ENCODE peak calls at places on chromosomes 11 and 22, in eight cellular contexts. Q, E, J, O, S, B, P and U are unnamed samples.

GRCh38 chr22:47164514-47165337 is 402.3 kb downstream of the TBC1D22A start:
- DNase-seq in Q (no peak), E (peak), J (peak), O (peak), S (peak), B (peak), P (no peak), U (no peak)

GRCh38 chr11:15497366-15497765 is 382.6 kb downstream of the INSC start:
- DNase-seq in Q (no peak), E (peak), J (no peak), O (no peak), S (no peak), B (no peak), P (no peak), U (no peak)

GRCh38 chr22:26031641-26032040 is 137.6 kb upstream of the SEZ6L start:
- DNase-seq in Q (no peak), E (no peak), J (no peak), O (no peak), S (no peak), B (no peak), P (no peak), U (no peak)

GRCh38 chr11:64531906-64532312 is 59.1 kb upstream of the SLC22A12 start:
- DNase-seq in Q (no peak), E (no peak), J (no peak), O (no peak), S (no peak), B (no peak), P (no peak), U (no peak)

GRCh38 chr11:26950260-26950719 is 43.6 kb upstream of the FIBIN start:
- DNase-seq in Q (no peak), E (peak), J (no peak), O (no peak), S (peak), B (no peak), P (no peak), U (no peak)

GRCh38 chr11:20488352-20488751 is 100.8 kb downstream of the PRMT3 start:
- DNase-seq in Q (no peak), E (no peak), J (no peak), O (no peak), S (no peak), B (no peak), P (no peak), U (no peak)

GRCh38 chr11:95459268-95460040 is 228.5 kb upstream of the SESN3 start:
- DNase-seq in Q (no peak), E (no peak), J (peak), O (no peak), S (no peak), B (no peak), P (no peak), U (no peak)

GRCh38 chr22:49620003-49620556 is 207.6 kb downstream of the BRD1 start:
- DNase-seq in Q (no peak), E (no peak), J (no peak), O (no peak), S (no peak), B (no peak), P (no peak), U (no peak)

GRCh38 chr11:125167954-125168821 is 3.6 kb downstream of the PKNOX2 start:
- DNase-seq in Q (no peak), E (no peak), J (peak), O (no peak), S (no peak), B (no peak), P (no peak), U (no peak)

GRCh38 chr22:22944268-22944985 is 56.8 kb downstream of the IGLL5 start:
- DNase-seq in Q (no peak), E (peak), J (no peak), O (no peak), S (no peak), B (peak), P (no peak), U (no peak)

GRCh38 chr11:64900774-64901173 is 16.2 kb downstream of the ATG2A start:
- DNase-seq in Q (no peak), E (no peak), J (no peak), O (no peak), S (no peak), B (no peak), P (no peak), U (no peak)

GRCh38 chr11:104051806-104052205 is 15.4 kb downstream of the DDI1 start:
- DNase-seq in Q (no peak), E (no peak), J (no peak), O (no peak), S (no peak), B (no peak), P (no peak), U (no peak)

GRCh38 chr22:48942698-48943566 is 884.7 kb downstream of the BRD1 start:
- DNase-seq in Q (no peak), E (peak), J (no peak), O (no peak), S (peak), B (no peak), P (peak), U (no peak)

GRCh38 chr11:132311703-132312102 is 941.3 kb downstream of the NTM start:
- DNase-seq in Q (no peak), E (no peak), J (no peak), O (no peak), S (no peak), B (no peak), P (no peak), U (no peak)

GRCh38 chr11:12706531-12707499 is 32.6 kb downstream of the TEAD1 start:
- DNase-seq in Q (no peak), E (peak), J (no peak), O (no peak), S (peak), B (no peak), P (no peak), U (no peak)

GRCh38 chr22:48651981-48652538 is 1175.6 kb downstream of the BRD1 start:
- DNase-seq in Q (no peak), E (no peak), J (no peak), O (no peak), S (no peak), B (no peak), P (no peak), U (no peak)

GRCh38 chr11:11582261-11582701 is 39.5 kb downstream of the GALNT18 start:
- DNase-seq in Q (no peak), E (no peak), J (no peak), O (no peak), S (no peak), B (no peak), P (no peak), U (no peak)

GRCh38 chr11:102623998-102624397 is 1.1 kb downstream of the MMP20 start:
- DNase-seq in Q (no peak), E (no peak), J (no peak), O (no peak), S (no peak), B (no peak), P (no peak), U (no peak)

GRCh38 chr11:64298966-64299846 is 952 bp upstream of the CATSPERZ start:
- DNase-seq in Q (no peak), E (peak), J (peak), O (peak), S (peak), B (peak), P (no peak), U (peak)

GRCh38 chr11:109853156-109853776 is 239.9 kb upstream of the ZC3H12C start:
- DNase-seq in Q (no peak), E (no peak), J (no peak), O (no peak), S (no peak), B (no peak), P (no peak), U (no peak)

GRCh38 chr11:76660533-76661305 is 9.8 kb downstream of the LRRC32 start:
- DNase-seq in Q (no peak), E (peak), J (no peak), O (no peak), S (no peak), B (no peak), P (no peak), U (peak)

GRCh38 chr11:11635456-11635855 is 13.7 kb upstream of the GALNT18 start:
- DNase-seq in Q (no peak), E (no peak), J (no peak), O (no peak), S (no peak), B (no peak), P (no peak), U (no peak)

GRCh38 chr11:108698844-108699642 is 34.2 kb downstream of the DDX10 start:
- DNase-seq in Q (no peak), E (no peak), J (no peak), O (no peak), S (no peak), B (no peak), P (no peak), U (no peak)

GRCh38 chr22:36833073-36833472 is 16.2 kb upstream of the PVALB start:
- DNase-seq in Q (no peak), E (no peak), J (no peak), O (no peak), S (no peak), B (no peak), P (no peak), U (no peak)

DNA sequence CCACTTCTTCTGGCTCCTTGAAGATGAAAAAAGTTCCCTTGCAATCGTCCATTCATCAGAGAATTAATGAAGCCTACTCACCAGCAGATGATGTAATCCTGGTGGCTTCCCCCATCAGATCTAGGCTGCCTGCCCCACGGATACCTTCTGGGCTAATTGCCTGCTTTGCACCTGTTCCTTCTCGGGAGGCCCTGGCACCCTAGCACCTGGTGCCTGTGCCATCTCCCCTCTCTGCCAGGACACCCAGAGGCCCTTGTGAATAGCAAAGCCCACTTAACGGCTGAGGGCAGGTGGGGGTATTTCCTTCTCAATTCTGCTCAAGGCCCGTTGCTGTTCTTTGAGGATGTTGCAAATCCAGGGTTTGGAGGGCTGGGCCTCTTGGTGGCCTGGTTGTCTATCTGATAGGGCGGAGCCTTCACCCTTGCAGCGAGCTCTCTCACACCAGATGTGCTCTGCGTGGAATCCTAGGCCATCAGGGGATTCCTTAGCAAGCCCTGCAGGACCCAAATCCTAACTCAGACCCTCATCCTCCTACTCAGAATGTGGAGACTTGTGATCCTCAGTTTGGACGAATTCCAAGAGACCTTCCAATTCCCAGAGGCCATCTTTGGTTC is at the start of gene LMO2:
- DNase-seq in Q (no peak), E (no peak), J (peak), O (no peak), S (no peak), B (no peak), P (no peak), U (peak)
- H3K4me3 ChIP-seq in Q (no peak), E (no peak), J (no peak), O (no peak), S (no peak), B (no peak), P (no peak), U (no peak)

GRCh38 chr11:61917357-61918109 is at the start of gene RAB3IL1:
- DNase-seq in Q (peak), E (peak), J (peak), O (peak), S (peak), B (peak), P (peak), U (peak)
- TF ChIP-seq POLR2A in Q (no peak), E (no peak), J (no peak), O (peak), S (peak), B (peak), P (no peak), U (peak)

GRCh38 chr11:86135319-86135714 is 66.4 kb upstream of the PICALM start:
- DNase-seq in Q (no peak), E (no peak), J (no peak), O (no peak), S (no peak), B (no peak), P (no peak), U (no peak)

GRCh38 chr11:86140334-86140733 is 71.5 kb upstream of the PICALM start:
- DNase-seq in Q (no peak), E (no peak), J (no peak), O (no peak), S (no peak), B (no peak), P (no peak), U (no peak)

GRCh38 chr11:86136542-86136941 is 67.7 kb upstream of the PICALM start:
- DNase-seq in Q (no peak), E (no peak), J (no peak), O (no peak), S (no peak), B (no peak), P (no peak), U (no peak)

GRCh38 chr11:86141645-86142569 is 73.0 kb upstream of the PICALM start:
- DNase-seq in Q (no peak), E (no peak), J (no peak), O (no peak), S (no peak), B (no peak), P (no peak), U (no peak)

DNA sequence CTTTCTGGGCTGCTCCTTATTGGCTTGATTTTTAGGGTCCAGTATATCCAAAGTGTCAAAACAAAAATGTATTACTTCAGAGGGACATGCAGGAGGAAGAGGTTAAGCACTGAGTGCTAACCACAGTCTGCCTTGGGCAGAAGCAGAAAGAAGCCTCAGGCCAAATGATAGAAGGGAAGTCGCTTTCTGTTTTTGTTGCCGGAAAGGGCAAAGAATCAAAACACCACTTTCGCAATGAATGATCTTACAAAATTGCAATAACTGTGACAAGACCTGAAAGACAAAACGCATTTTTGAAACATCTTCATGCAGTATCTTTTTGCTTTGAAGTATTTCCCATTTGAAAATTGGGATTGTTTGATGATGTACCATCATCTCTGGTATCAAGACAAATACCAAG is 70.1 kb upstream of the PICALM start:
- DNase-seq in Q (no peak), E (no peak), J (peak), O (no peak), S (peak), B (no peak), P (no peak), U (no peak)
- H3K4me3 ChIP-seq in Q (no peak), E (no peak), J (no peak), O (no peak), S (no peak), B (no peak), P (no peak), U (no peak)

GRCh38 chr11:3003396-3004231 is 11.5 kb upstream of the NAP1L4 start:
- DNase-seq in Q (no peak), E (no peak), J (no peak), O (no peak), S (no peak), B (peak), P (no peak), U (no peak)
- TF ChIP-seq POLR2A in Q (no peak), E (no peak), J (no peak), O (no peak), S (no peak), B (no peak), P (no peak), U (no peak)

DNA sequence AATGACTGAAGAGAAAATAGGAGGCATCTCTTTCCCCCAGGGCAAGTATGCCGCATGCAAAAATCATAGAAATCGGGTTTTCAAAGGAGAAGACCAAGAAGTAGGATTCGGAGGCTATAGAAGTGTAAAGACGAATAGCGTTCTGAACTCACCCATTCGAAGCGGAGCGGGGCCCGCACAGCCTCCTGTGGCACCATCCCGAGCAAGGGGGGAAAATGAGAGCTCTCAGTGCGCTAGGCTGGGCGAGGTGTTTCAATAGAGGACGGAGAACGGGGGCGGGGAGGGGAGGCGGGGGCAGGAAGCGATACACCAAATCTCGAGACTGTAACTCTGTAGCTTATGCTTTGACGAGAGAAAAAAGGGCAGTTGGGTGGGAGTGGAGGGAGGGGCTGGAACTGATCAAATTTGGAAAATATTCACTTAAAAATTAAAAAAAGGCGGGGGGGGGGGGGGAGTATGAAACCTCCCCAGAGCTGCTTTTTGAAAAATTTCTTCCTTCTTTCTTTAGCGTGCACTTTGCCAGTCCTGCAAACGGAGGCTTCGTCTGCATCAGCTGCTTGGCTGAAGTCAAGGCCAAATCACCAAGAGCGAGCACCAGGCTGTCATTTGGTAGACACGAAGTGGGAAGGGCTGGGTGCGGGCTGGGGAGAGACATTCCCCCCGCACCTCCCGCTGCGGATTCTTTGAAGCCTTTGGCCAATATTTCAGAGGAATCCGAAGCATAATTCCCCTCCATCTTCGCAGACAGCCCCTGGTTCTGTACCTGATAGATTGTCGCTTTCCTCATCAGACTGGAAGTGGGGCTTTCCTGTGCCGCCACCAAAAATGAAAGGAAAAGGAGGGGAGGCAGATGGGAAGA is 15.6 kb downstream of the BLID start:
- DNase-seq in Q (no peak), E (peak), J (peak), O (peak), S (peak), B (peak), P (peak), U (peak)
- H3K4me3 ChIP-seq in Q (no peak), E (peak), J (peak), O (peak), S (peak), B (peak), P (peak), U (peak)

DNA sequence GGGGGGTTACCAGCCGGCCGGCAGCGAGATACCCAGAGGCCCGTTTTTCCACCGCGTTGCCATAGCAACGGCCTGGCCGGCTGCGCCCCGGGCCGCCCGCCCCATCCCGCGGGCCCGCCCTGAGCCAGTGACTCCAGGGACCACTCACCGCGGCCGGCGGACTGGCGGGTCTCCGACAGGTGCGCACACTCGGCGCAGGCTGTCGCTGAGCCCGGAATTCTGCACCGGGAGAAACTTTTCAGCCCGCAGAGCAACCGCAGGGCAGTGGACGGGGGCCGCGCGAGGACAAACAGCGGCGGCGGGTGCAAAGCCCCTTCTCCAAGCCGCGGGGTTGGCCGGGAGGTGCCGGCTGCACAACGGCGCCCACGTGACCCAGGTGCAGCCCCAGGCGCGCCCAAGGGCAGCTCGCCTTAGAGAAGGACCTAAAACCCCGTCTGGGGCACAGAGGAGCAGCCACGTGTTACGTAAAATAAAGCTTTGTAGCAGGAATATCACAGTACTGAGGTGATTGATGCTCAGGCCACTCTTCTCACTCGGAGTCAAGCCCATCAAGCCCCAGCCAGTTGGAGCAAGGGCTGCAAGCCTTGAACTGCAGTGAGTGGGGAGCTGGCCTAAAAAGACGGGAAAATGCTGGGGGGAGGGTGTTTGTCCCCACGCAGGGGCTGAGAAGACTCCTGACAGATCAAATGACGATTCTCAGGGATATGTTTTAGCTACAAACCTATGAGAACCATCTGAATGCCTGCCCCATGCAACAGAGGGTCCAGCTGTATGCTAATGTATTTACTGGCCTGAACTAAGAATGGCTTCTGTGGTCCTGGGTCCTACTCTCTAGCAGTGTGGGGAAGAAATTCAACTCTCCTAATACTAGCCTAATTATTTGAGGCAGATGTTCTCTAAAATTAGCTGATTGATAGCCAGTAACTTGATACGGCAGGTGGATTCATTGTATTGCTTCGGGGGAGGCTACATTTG is at the start of gene STK33:
- DNase-seq in Q (peak), E (peak), J (peak), O (no peak), S (peak), B (peak), P (no peak), U (no peak)
- TF ChIP-seq POLR2A in Q (peak), E (no peak), J (peak), O (no peak), S (no peak), B (no peak), P (no peak), U (no peak)

DNA sequence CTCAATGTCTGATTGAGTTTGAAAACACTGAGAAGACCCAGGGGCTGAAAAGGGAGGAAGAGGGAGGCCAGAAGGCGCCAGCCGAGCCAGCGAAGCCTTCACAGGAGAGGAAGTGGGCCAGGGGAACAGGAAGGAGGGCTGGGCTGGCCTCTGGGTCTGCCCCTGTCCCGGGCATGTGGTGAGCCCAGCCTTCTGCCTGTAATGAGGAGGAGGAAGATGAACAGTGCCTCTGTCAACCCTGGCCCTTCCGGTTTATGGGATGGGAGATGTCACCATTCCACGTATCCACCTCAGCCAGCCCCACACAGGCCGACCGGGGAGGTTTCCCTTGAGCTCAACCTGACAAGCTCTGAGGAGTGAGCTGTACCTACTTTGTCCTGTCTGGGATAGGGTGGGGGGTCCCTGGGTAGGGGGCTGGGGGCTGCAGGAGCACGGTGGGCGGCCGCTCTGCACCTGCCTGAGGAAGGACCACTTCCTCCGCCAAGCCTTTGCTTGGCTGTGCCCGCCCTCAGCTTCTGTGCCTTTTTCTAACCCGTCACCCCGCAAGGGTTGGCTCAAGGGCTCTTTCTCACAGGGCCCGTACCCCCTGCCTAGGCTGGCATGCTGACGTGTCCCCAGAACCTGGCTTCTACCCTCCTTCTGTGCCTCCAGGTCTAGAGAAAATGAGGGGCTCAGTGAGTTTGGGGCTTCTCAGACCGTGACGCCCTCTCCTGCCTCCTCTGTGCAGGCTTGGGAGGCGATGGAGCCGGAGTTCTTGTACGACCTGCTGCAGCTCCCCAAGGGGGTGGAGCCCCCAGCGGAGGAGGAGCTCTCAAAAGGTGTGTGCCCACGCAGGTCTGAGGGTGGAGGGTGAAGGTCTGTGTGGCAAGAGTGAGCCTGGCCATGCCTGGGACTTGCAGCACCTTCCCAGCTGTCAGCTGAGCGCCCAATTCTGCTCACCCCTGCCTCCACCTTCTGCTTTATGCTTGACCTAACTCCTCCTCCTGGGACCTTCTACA is 2.2 kb downstream of the PARVG start:
- DNase-seq in Q (no peak), E (peak), J (peak), O (no peak), S (peak), B (no peak), P (peak), U (peak)
- H3K4me3 ChIP-seq in Q (no peak), E (no peak), J (no peak), O (peak), S (no peak), B (no peak), P (no peak), U (no peak)